ENCODE peak calls at places on chromosomes 1 and 21, in eight cellular contexts. C, J, O, B, Y, I, F and L are unnamed samples.
A peak's percentile ranks its signal among the peaks of the same experiment; 100 is the strongest.

GRCh38 chr1:180896161-180896560 is 16.5 kb upstream of the KIAA1614 start:
- DNase-seq in O (no peak), C (no peak), B (no peak), F (no peak), I (no peak), J (no peak), Y (no peak), L (no peak)

GRCh38 chr1:66270122-66270812 is 263.7 kb upstream of the SGIP1 start:
- DNase-seq in B (no peak), J (no peak), F (no peak), I (no peak), C (no peak), O (no peak), Y (no peak), L (peak; percentile 39)

GRCh38 chr1:220113136-220113695 is 19.3 kb downstream of the IARS2 start:
- DNase-seq in F (no peak), B (no peak), C (no peak), J (no peak), I (no peak), O (no peak), Y (peak; percentile 23), L (no peak)

GRCh38 chr1:21022279-21023040 is 154.2 kb downstream of the EIF4G3 start:
- DNase-seq in J (no peak), Y (peak; percentile 38), B (peak; percentile 82), F (peak; percentile 61), C (no peak), O (no peak), I (peak; percentile 37), L (peak; percentile 74)

GRCh38 chr1:76835203-76835602 is 32.1 kb upstream of the ST6GALNAC5 start:
- DNase-seq in I (no peak), B (no peak), F (no peak), J (no peak), C (no peak), Y (no peak), O (no peak), L (no peak)

GRCh38 chr21:37263827-37264226 is 3.3 kb downstream of the VPS26C start:
- DNase-seq in J (no peak), B (no peak), O (no peak), C (no peak), I (no peak), F (no peak), Y (no peak), L (peak; percentile 92)

GRCh38 chr1:41727749-41728115 is 191.0 kb downstream of the HIVEP3 start:
- DNase-seq in O (no peak), J (no peak), I (no peak), F (no peak), Y (no peak), B (no peak), C (no peak), L (no peak)

GRCh38 chr1:67459068-67459467 is 28.9 kb upstream of the SERBP1 start:
- DNase-seq in B (no peak), Y (no peak), I (no peak), F (no peak), O (peak; percentile 84), C (no peak), J (no peak), L (no peak)

GRCh38 chr1:41241748-41242644 is at the start of gene SCMH1:
- DNase-seq in J (peak; percentile 86), Y (peak; percentile 54), B (peak; percentile 50), F (peak; percentile 48), O (peak; percentile 86), I (peak; percentile 53), C (peak; percentile 48), L (peak; percentile 61)

GRCh38 chr1:227895828-227896685 is 51.7 kb downstream of the WNT9A start:
- DNase-seq in J (peak; percentile 65), C (peak; percentile 11), F (peak; percentile 14), O (peak; percentile 77), I (peak; percentile 11), Y (no peak), B (peak; percentile 9), L (peak; percentile 12)

GRCh38 chr1:86856196-86856595 is 57.7 kb downstream of the SELENOF start:
- DNase-seq in C (no peak), O (no peak), J (no peak), I (no peak), B (no peak), F (no peak), Y (no peak), L (no peak)

GRCh38 chr1:21706151-21706835 is 37.1 kb upstream of the RAP1GAP start:
- DNase-seq in C (no peak), Y (no peak), B (no peak), F (no peak), I (no peak), O (peak; percentile 74), J (no peak), L (no peak)

GRCh38 chr21:45974073-45975016 is 7.2 kb upstream of the COL6A1 start:
- DNase-seq in B (no peak), J (peak; percentile 83), Y (no peak), I (peak; percentile 69), C (peak; percentile 69), F (peak; percentile 32), O (peak; percentile 87), L (peak; percentile 43)

GRCh38 chr1:203860396-203860951 is 925 bp upstream of the SNRPE start:
- DNase-seq in I (peak; percentile 33), Y (no peak), B (peak; percentile 32), F (peak; percentile 51), J (no peak), O (no peak), C (peak; percentile 23), L (peak; percentile 67)

GRCh38 chr1:167825419-167826079 is 88.4 kb downstream of the ADCY10 start:
- DNase-seq in F (no peak), C (no peak), O (no peak), B (no peak), Y (no peak), J (no peak), I (no peak), L (no peak)

GRCh38 chr1:31651025-31651424 is 6.3 kb upstream of the PEF1 start:
- DNase-seq in I (no peak), Y (no peak), F (no peak), O (no peak), J (no peak), B (no peak), C (no peak), L (no peak)

GRCh38 chr1:200666309-200666708 is 3.4 kb downstream of the DDX59 start:
- DNase-seq in C (no peak), J (no peak), Y (no peak), I (no peak), O (peak; percentile 61), F (no peak), B (no peak), L (no peak)
- H3K27ac ChIP-seq in C (peak overlapping the region; percentile 25), J (peak overlapping the region; percentile 45), Y (no peak overlapping the region), I (no peak overlapping the region), O (no peak overlapping the region), F (no peak overlapping the region), B (no peak overlapping the region), L (peak overlapping the region; percentile 36)

GRCh38 chr1:238648756-238649155 is 737.6 kb upstream of the CHRM3 start:
- DNase-seq in I (no peak), O (no peak), Y (no peak), C (no peak), J (no peak), B (no peak), F (no peak), L (no peak)
- H3K27ac ChIP-seq in I (no peak overlapping the region), O (no peak overlapping the region), Y (no peak overlapping the region), C (no peak overlapping the region), J (no peak overlapping the region), B (no peak overlapping the region), F (no peak overlapping the region), L (no peak overlapping the region)

GRCh38 chr1:24415334-24415909 is at the start of gene NIPAL3:
- DNase-seq in B (peak; percentile 99), Y (peak; percentile 99), J (peak; percentile 97), F (peak; percentile 99), I (peak; percentile 98), O (peak; percentile 99), C (peak; percentile 98), L (peak; percentile 99)

GRCh38 chr1:24412408-24412807 is 1.2 kb downstream of the STPG1 start:
- DNase-seq in Y (no peak), I (no peak), F (no peak), O (no peak), J (no peak), B (no peak), C (no peak), L (no peak)

GRCh38 chr1:24414884-24415333 is 693 bp upstream of the NIPAL3 start:
- DNase-seq in F (no peak), I (no peak), O (no peak), Y (no peak), J (no peak), B (no peak), C (no peak), L (peak; percentile 64)

GRCh38 chr1:24411963-24412362 is 1.6 kb downstream of the STPG1 start:
- DNase-seq in O (no peak), Y (no peak), I (no peak), B (no peak), C (no peak), J (no peak), F (no peak), L (no peak)

DNA sequence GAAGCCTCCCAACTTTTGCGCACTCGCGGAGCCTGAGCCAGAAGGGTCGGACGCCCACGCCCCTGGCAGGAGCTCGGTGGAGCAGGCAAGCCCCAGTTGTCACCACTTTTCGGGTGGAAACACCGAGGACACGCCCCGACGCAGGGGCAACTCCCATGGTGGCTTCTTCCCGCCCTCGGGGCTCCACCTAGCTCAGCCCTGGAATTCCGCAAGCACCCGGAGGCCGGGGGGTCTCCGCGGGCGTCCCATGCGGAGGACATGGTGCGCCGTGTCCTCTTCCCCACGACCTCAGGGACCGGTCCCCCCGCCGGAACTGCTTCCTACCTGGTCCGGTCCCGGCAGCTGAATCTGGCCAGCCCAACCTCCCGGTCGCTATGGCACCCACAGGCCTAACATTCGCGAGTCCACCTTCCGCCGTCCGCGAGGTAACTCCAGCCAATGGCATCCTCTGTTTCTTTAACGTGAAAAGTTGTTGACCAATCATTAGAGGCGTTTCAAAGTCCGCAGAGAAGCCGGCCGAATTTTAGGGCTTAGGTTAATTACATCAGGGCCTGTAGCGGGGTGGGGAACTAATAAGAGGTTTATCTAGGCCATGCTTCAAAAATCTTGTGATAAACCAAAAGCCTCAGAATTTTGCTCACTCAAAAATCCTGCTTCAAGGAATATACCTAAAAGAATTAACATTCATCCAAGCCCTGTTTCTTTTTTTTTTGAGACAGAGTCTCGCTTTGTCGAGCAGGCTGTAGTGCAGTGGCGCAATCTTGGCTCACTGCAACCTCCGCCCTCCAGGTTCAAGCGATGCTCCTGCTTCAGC is at the start of gene STPG1:
- DNase-seq in I (peak; percentile 76), O (peak; percentile 94), F (peak; percentile 90), Y (peak; percentile 55), B (peak; percentile 86), J (peak; percentile 91), C (peak; percentile 68), L (peak; percentile 86)
- H3K27ac ChIP-seq in I (no peak within 1 kb of the TSS), O (no peak within 1 kb of the TSS), F (peak within 1 kb of the TSS; percentile 85), Y (peak within 1 kb of the TSS; percentile 58), B (peak within 1 kb of the TSS; percentile 80), J (peak within 1 kb of the TSS; percentile 84), C (no peak within 1 kb of the TSS), L (no peak within 1 kb of the TSS)

DNA sequence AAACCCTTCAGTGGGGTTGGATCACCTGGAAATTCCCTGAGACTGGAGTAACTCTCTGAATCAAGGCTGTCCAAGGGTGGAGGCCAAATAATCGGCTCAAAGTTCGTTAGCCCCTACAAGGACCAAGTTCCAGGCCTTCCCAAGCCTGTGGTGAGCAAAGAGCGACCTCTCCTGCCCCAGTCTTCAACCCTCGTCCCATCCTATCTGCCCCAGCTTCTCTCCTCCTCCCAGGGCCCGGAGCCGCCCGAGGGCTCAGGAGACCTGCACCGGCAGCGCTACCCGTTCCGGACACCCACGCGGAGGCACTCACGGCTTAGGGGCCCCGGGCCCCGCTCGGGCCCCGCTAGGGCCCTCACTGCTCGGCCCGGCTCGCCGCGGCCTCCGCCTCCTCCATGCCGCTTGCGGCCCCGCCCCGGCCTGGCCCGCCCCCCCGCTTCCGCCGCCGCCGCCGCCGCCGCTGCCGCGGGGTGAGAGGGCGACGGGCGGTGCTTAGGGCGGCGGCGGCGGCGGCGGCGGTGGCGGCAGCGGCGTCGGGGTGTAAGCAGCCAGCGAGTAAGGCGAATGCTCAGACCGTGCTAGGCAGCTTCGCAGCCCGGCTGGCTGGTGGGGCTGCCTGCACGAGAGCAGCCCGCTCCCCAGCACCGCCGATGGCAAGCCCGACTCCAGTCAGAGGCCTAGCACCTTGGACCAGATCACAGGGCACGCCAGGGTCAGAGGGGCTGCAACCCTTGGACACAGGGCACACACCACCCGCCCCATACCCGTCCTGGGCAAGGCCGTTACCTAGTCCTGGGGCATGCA is at the start of gene POMGNT1:
- DNase-seq in F (peak; percentile 70), O (peak; percentile 90), C (peak; percentile 78), B (peak; percentile 51), J (peak; percentile 96), I (peak; percentile 62), Y (peak; percentile 71), L (peak; percentile 74)
- H3K27ac ChIP-seq in F (peak within 1 kb of the TSS; percentile 78), O (peak within 1 kb of the TSS; percentile 34), C (peak within 1 kb of the TSS; percentile 90), B (peak within 1 kb of the TSS; percentile 35), J (peak within 1 kb of the TSS; percentile 74), I (peak within 1 kb of the TSS; percentile 60), Y (peak within 1 kb of the TSS; percentile 58), L (peak within 1 kb of the TSS; percentile 16)